ENCODE peak calls at places on chromosomes 6 and 20, in ten cellular contexts. N is PC-3, T is T-helper 17 cell, X is ovary, W is non-pigmented ciliary epithelial cell, J is GM12865, Z is AG08395, R is GM23248, S is cardiac fibroblast, H is endothelial cell. M is an unnamed sample.

GRCh38 chr6:39357998-39358686 is 35.6 kb upstream of the KCNK16 start:
- DNase-seq in N (peak), T (no peak), X (peak), W (peak), J (peak), Z (peak), R (peak), S (peak), H (no peak), M (peak)

GRCh38 chr6:97726378-97726777 is 443.4 kb upstream of the MMS22L start:
- DNase-seq in N (peak), T (no peak), X (no peak), W (no peak), J (no peak), Z (no peak), R (peak), S (no peak), H (no peak), M (no peak)

GRCh38 chr6:47161176-47161687 is 119.1 kb upstream of the ADGRF1 start:
- DNase-seq in N (peak), T (no peak), X (no peak), W (no peak), J (no peak), Z (peak), R (peak), S (peak), H (no peak), M (peak)

GRCh38 chr20:16005612-16006493 is 567.4 kb downstream of the KIF16B start:
- DNase-seq in N (no peak), T (no peak), X (no peak), W (no peak), J (no peak), Z (no peak), R (no peak), S (no peak), H (no peak), M (no peak)

GRCh38 chr6:83231146-83231545 is 38.0 kb downstream of the RWDD2A start:
- DNase-seq in N (no peak), T (no peak), X (no peak), W (peak), J (no peak), Z (peak), R (peak), S (peak), H (no peak), M (no peak)

GRCh38 chr6:136950436-136950835 is 28.3 kb downstream of the SLC35D3 start:
- DNase-seq in N (no peak), T (no peak), X (no peak), W (no peak), J (no peak), Z (no peak), R (peak), S (no peak), H (no peak), M (no peak)

GRCh38 chr20:17680128-17680835 is 1.8 kb downstream of the RRBP1 start:
- DNase-seq in N (peak), T (no peak), X (peak), W (no peak), J (no peak), Z (peak), R (peak), S (peak), H (peak), M (peak)

GRCh38 chr20:37781626-37782025 is 87.8 kb downstream of the CTNNBL1 start:
- DNase-seq in N (peak), T (no peak), X (no peak), W (no peak), J (peak), Z (no peak), R (peak), S (no peak), H (no peak), M (no peak)

GRCh38 chr6:130366011-130366963 is at the start of gene TMEM200A:
- DNase-seq in N (no peak), T (peak), X (peak), W (no peak), J (no peak), Z (peak), R (peak), S (peak), H (peak), M (peak)

GRCh38 chr6:80454197-80454596 is 347.7 kb downstream of the BCKDHB start:
- DNase-seq in N (peak), T (no peak), X (no peak), W (peak), J (peak), Z (peak), R (peak), S (peak), H (no peak), M (peak)

GRCh38 chr6:15674690-15675386 is 12.0 kb upstream of the DTNBP1 start:
- DNase-seq in N (no peak), T (no peak), X (no peak), W (no peak), J (no peak), Z (no peak), R (no peak), S (no peak), H (no peak), M (no peak)

GRCh38 chr6:106748547-106749207 is 119.3 kb downstream of the QRSL1 start:
- DNase-seq in N (no peak), T (no peak), X (no peak), W (no peak), J (no peak), Z (no peak), R (no peak), S (no peak), H (no peak), M (no peak)

GRCh38 chr6:72500669-72501068 is 121.2 kb upstream of the KCNQ5 start:
- DNase-seq in N (no peak), T (no peak), X (no peak), W (no peak), J (no peak), Z (no peak), R (no peak), S (no peak), H (no peak), M (no peak)

GRCh38 chr6:116827561-116828240 is 1.2 kb downstream of the GPRC6A start:
- DNase-seq in N (no peak), T (no peak), X (no peak), W (no peak), J (no peak), Z (no peak), R (no peak), S (no peak), H (no peak), M (peak)

GRCh38 chr20:50172347-50173013 is 18.1 kb upstream of the CEBPB start:
- DNase-seq in N (no peak), T (no peak), X (peak), W (no peak), J (no peak), Z (peak), R (peak), S (peak), H (peak), M (peak)

GRCh38 chr6:6466967-6467761 is 121.4 kb upstream of the LY86 start:
- DNase-seq in N (peak), T (no peak), X (no peak), W (no peak), J (no peak), Z (no peak), R (no peak), S (no peak), H (no peak), M (peak)

GRCh38 chr6:145627451-145627850 is 107.9 kb downstream of the EPM2A start:
- DNase-seq in N (no peak), T (no peak), X (no peak), W (no peak), J (no peak), Z (peak), R (no peak), S (no peak), H (no peak), M (no peak)

GRCh38 chr6:131923356-131923755 is 27.8 kb downstream of the CCN2 start:
- DNase-seq in N (peak), T (no peak), X (peak), W (no peak), J (peak), Z (peak), R (peak), S (peak), H (peak), M (peak)

GRCh38 chr20:46423882-46424482 is 17.6 kb upstream of the ELMO2 start:
- DNase-seq in N (peak), T (no peak), X (no peak), W (no peak), J (no peak), Z (peak), R (peak), S (no peak), H (no peak), M (peak)

GRCh38 chr6:50720623-50721022 is 7.3 kb downstream of the TFAP2D start:
- DNase-seq in N (peak), T (no peak), X (no peak), W (no peak), J (peak), Z (no peak), R (peak), S (no peak), H (peak), M (peak)

GRCh38 chr6:157148391-157149323 is 174.7 kb downstream of the TMEM242 start:
- DNase-seq in N (peak), T (no peak), X (no peak), W (peak), J (no peak), Z (peak), R (peak), S (peak), H (no peak), M (peak)

GRCh38 chr20:10357061-10357708 is 76.8 kb downstream of the MKKS start:
- DNase-seq in N (no peak), T (no peak), X (no peak), W (no peak), J (no peak), Z (no peak), R (no peak), S (no peak), H (no peak), M (peak)

GRCh38 chr6:69980624-69981023 is 114.3 kb downstream of the COL19A1 start:
- DNase-seq in N (no peak), T (no peak), X (no peak), W (no peak), J (no peak), Z (no peak), R (no peak), S (no peak), H (no peak), M (no peak)

GRCh38 chr6:84521419-84522001 is 242.9 kb downstream of the TBX18 start:
- DNase-seq in N (no peak), T (no peak), X (no peak), W (no peak), J (no peak), Z (no peak), R (no peak), S (no peak), H (no peak), M (no peak)

GRCh38 chr6:36641543-36641942 is 37.0 kb upstream of the CDKN1A start:
- DNase-seq in N (no peak), T (no peak), X (no peak), W (no peak), J (no peak), Z (no peak), R (no peak), S (no peak), H (no peak), M (no peak)

GRCh38 chr6:17470209-17470952 is 77.0 kb downstream of the CAP2 start:
- DNase-seq in N (no peak), T (no peak), X (no peak), W (no peak), J (no peak), Z (peak), R (peak), S (peak), H (no peak), M (no peak)

GRCh38 chr20:37494796-37495195 is 26.3 kb upstream of the NNAT start:
- DNase-seq in N (no peak), T (no peak), X (no peak), W (no peak), J (no peak), Z (no peak), R (no peak), S (no peak), H (no peak), M (no peak)

GRCh38 chr6:157964139-157964538 is 17.5 kb upstream of the SYNJ2 start:
- DNase-seq in N (no peak), T (no peak), X (no peak), W (no peak), J (no peak), Z (no peak), R (no peak), S (no peak), H (no peak), M (no peak)

GRCh38 chr20:57772349-57772964 is 62.6 kb upstream of the PMEPA1 start:
- DNase-seq in N (peak), T (no peak), X (no peak), W (peak), J (peak), Z (peak), R (peak), S (peak), H (no peak), M (peak)

GRCh38 chr20:62900692-62901584 is 25.4 kb downstream of the DIDO1 start:
- DNase-seq in N (peak), T (no peak), X (no peak), W (no peak), J (peak), Z (peak), R (peak), S (no peak), H (peak), M (peak)

GRCh38 chr6:118320652-118321051 is 227.4 kb upstream of the PLN start:
- DNase-seq in N (no peak), T (no peak), X (peak), W (no peak), J (no peak), Z (no peak), R (peak), S (peak), H (no peak), M (no peak)

M was measured in kidney tubule cell.